ENCODE peak calls at places on chromosome 5, in six cellular contexts. F, G, I, W, O and U are unnamed samples.

GRCh38 chr5:44387911-44388310 is 1.3 kb downstream of the FGF10 start:
- DNase-seq in F (no peak), W (no peak), G (no peak), I (no peak), O (no peak), U (no peak)

GRCh38 chr5:61228691-61229280 is 66.5 kb upstream of the SMIM15 start:
- DNase-seq in F (no peak), O (no peak), G (no peak), I (peak), W (no peak), U (peak)

GRCh38 chr5:66356011-66356565 is 212.0 kb downstream of the SREK1 start:
- DNase-seq in G (no peak), O (no peak), F (no peak), W (no peak), I (peak), U (no peak)

GRCh38 chr5:2752059-2752874 is 790 bp upstream of the IRX2 start:
- DNase-seq in O (no peak), W (no peak), G (no peak), F (no peak), I (peak), U (no peak)

GRCh38 chr5:119280380-119280779 is 75.4 kb upstream of the TNFAIP8 start:
- DNase-seq in I (no peak), W (no peak), G (no peak), O (no peak), F (no peak), U (no peak)

GRCh38 chr5:36407396-36407795 is 105.7 kb upstream of the RANBP3L start:
- DNase-seq in F (no peak), O (no peak), I (peak), W (no peak), G (no peak), U (no peak)

GRCh38 chr5:119076080-119076479 is 5.2 kb downstream of the DMXL1 start:
- DNase-seq in W (no peak), I (no peak), G (no peak), F (no peak), O (no peak), U (no peak)

GRCh38 chr5:178326054-178326715 is 93.6 kb upstream of the PHYKPL start:
- DNase-seq in W (no peak), I (no peak), F (no peak), O (no peak), G (no peak), U (no peak)

GRCh38 chr5:148685520-148686134 is 31.3 kb upstream of the HTR4 start:
- DNase-seq in F (no peak), I (peak), W (no peak), G (no peak), O (peak), U (peak)

GRCh38 chr5:177447066-177447610 is 524 bp downstream of the PRR7 start:
- DNase-seq in I (peak), O (no peak), G (peak), W (peak), F (no peak), U (peak)

GRCh38 chr5:101626572-101626971 is 669.5 kb downstream of the SLCO4C1 start:
- DNase-seq in I (no peak), F (no peak), O (no peak), G (peak), W (no peak), U (no peak)

GRCh38 chr5:72814104-72814503 is 2.4 kb upstream of the TNPO1 start:
- DNase-seq in O (no peak), I (no peak), F (no peak), W (no peak), G (no peak), U (no peak)

GRCh38 chr5:168291281-168291960 is at the start of gene WWC1:
- DNase-seq in W (no peak), I (peak), G (peak), F (no peak), O (no peak), U (peak)

GRCh38 chr5:10201223-10201868 is 48.3 kb downstream of the ATPSCKMT start:
- DNase-seq in O (no peak), W (no peak), F (no peak), G (no peak), I (no peak), U (peak)

GRCh38 chr5:172747471-172747870 is 23.5 kb downstream of the DUSP1 start:
- DNase-seq in F (no peak), O (no peak), I (no peak), G (no peak), W (no peak), U (no peak)

GRCh38 chr5:139524446-139524845 is 36.7 kb upstream of the UBE2D2 start:
- DNase-seq in W (no peak), O (no peak), G (no peak), I (no peak), F (no peak), U (no peak)

GRCh38 chr5:132176987-132177386 is 50.7 kb downstream of the P4HA2 start:
- DNase-seq in G (no peak), O (no peak), F (no peak), W (no peak), I (peak), U (no peak)

GRCh38 chr5:115033861-115034260 is 135.8 kb downstream of the TRIM36 start:
- DNase-seq in W (no peak), F (no peak), O (no peak), G (peak), I (no peak), U (no peak)

GRCh38 chr5:123617561-123617960 is 105.6 kb downstream of the CSNK1G3 start:
- DNase-seq in O (no peak), F (no peak), I (no peak), W (no peak), G (no peak), U (no peak)

GRCh38 chr5:138109463-138110265 is 25.8 kb downstream of the WNT8A start:
- DNase-seq in G (no peak), I (peak), F (no peak), O (no peak), W (no peak), U (no peak)